ENCODE peak calls at places on chromosome 13, in nine cellular contexts. One of them, this sample, is unnamed.
A peak's percentile ranks its signal among the peaks of the same experiment; 100 is the strongest.

GRCh38 chr13:44414771-44415170 is 41.1 kb downstream of the SERP2 start:
- DNase-seq in IMR-90: no peak
- DNase-seq in stimulated activated CD4-positive, alpha-beta T cell treated with anti-CD3 and anti-CD28 coated beads, Interleukin-1b, Interleukin-23, amount 100 ng/mL, for 24 hours: no peak
- DNase-seq in T-helper 2 cell: no peak
- DNase-seq in uterus: no peak
- DNase-seq in gastrocnemius medialis: no peak
- DNase-seq in Calu3: no peak
- DNase-seq in SK-MEL-5: no peak
- DNase-seq in activated CD4-positive, alpha-beta T cell treated with anti-CD3 and anti-CD28 coated beads, Interleukin-2, amount 50 U/mL, for 1 hour: no peak
- DNase-seq in this sample: no peak

GRCh38 chr13:87814444-87814843 is 143.3 kb downstream of the SLITRK5 start:
- DNase-seq in IMR-90: no peak
- DNase-seq in stimulated activated CD4-positive, alpha-beta T cell treated with anti-CD3 and anti-CD28 coated beads, Interleukin-1b, Interleukin-23, amount 100 ng/mL, for 24 hours: no peak
- DNase-seq in T-helper 2 cell: no peak
- DNase-seq in uterus: no peak
- DNase-seq in gastrocnemius medialis: no peak
- DNase-seq in Calu3: no peak
- DNase-seq in SK-MEL-5: no peak
- DNase-seq in activated CD4-positive, alpha-beta T cell treated with anti-CD3 and anti-CD28 coated beads, Interleukin-2, amount 50 U/mL, for 1 hour: no peak
- DNase-seq in this sample: no peak

GRCh38 chr13:98476538-98476966 is 100.4 kb downstream of the STK24 start:
- DNase-seq in IMR-90: peak; percentile 92
- DNase-seq in stimulated activated CD4-positive, alpha-beta T cell treated with anti-CD3 and anti-CD28 coated beads, Interleukin-1b, Interleukin-23, amount 100 ng/mL, for 24 hours: peak; percentile 77
- DNase-seq in T-helper 2 cell: peak; percentile 97
- DNase-seq in uterus: peak; percentile 50
- DNase-seq in gastrocnemius medialis: no peak
- DNase-seq in Calu3: peak; percentile 65
- DNase-seq in SK-MEL-5: no peak
- DNase-seq in activated CD4-positive, alpha-beta T cell treated with anti-CD3 and anti-CD28 coated beads, Interleukin-2, amount 50 U/mL, for 1 hour: peak; percentile 80
- DNase-seq in this sample: no peak

GRCh38 chr13:50080856-50081105 is 65.5 kb downstream of the KCNRG start:
- DNase-seq in IMR-90: peak; percentile 27
- DNase-seq in stimulated activated CD4-positive, alpha-beta T cell treated with anti-CD3 and anti-CD28 coated beads, Interleukin-1b, Interleukin-23, amount 100 ng/mL, for 24 hours: no peak
- DNase-seq in T-helper 2 cell: peak; percentile 62
- DNase-seq in uterus: no peak
- DNase-seq in gastrocnemius medialis: no peak
- DNase-seq in Calu3: no peak
- DNase-seq in SK-MEL-5: peak; percentile 47
- DNase-seq in activated CD4-positive, alpha-beta T cell treated with anti-CD3 and anti-CD28 coated beads, Interleukin-2, amount 50 U/mL, for 1 hour: no peak
- DNase-seq in this sample: peak; percentile 62

GRCh38 chr13:39036212-39036611 is 1.7 kb downstream of the PROSER1 start:
- DNase-seq in IMR-90: peak; percentile 4
- DNase-seq in stimulated activated CD4-positive, alpha-beta T cell treated with anti-CD3 and anti-CD28 coated beads, Interleukin-1b, Interleukin-23, amount 100 ng/mL, for 24 hours: no peak
- DNase-seq in T-helper 2 cell: peak; percentile 57
- DNase-seq in uterus: no peak
- DNase-seq in gastrocnemius medialis: no peak
- DNase-seq in Calu3: no peak
- DNase-seq in SK-MEL-5: peak; percentile 17
- DNase-seq in activated CD4-positive, alpha-beta T cell treated with anti-CD3 and anti-CD28 coated beads, Interleukin-2, amount 50 U/mL, for 1 hour: no peak
- DNase-seq in this sample: no peak

GRCh38 chr13:37534181-37534580 is 64.4 kb downstream of the POSTN start:
- DNase-seq in IMR-90: peak; percentile 95
- DNase-seq in stimulated activated CD4-positive, alpha-beta T cell treated with anti-CD3 and anti-CD28 coated beads, Interleukin-1b, Interleukin-23, amount 100 ng/mL, for 24 hours: no peak
- DNase-seq in T-helper 2 cell: no peak
- DNase-seq in uterus: no peak
- DNase-seq in gastrocnemius medialis: no peak
- DNase-seq in Calu3: no peak
- DNase-seq in SK-MEL-5: no peak
- DNase-seq in activated CD4-positive, alpha-beta T cell treated with anti-CD3 and anti-CD28 coated beads, Interleukin-2, amount 50 U/mL, for 1 hour: no peak
- DNase-seq in this sample: peak; percentile 0

GRCh38 chr13:97913206-97913605 is 40.3 kb upstream of the IPO5 start:
- DNase-seq in IMR-90: no peak
- DNase-seq in stimulated activated CD4-positive, alpha-beta T cell treated with anti-CD3 and anti-CD28 coated beads, Interleukin-1b, Interleukin-23, amount 100 ng/mL, for 24 hours: no peak
- DNase-seq in T-helper 2 cell: no peak
- DNase-seq in uterus: no peak
- DNase-seq in gastrocnemius medialis: no peak
- DNase-seq in Calu3: no peak
- DNase-seq in SK-MEL-5: no peak
- DNase-seq in activated CD4-positive, alpha-beta T cell treated with anti-CD3 and anti-CD28 coated beads, Interleukin-2, amount 50 U/mL, for 1 hour: no peak
- DNase-seq in this sample: no peak

GRCh38 chr13:113666951-113667701 is at the start of gene GRK1:
- DNase-seq in IMR-90: no peak
- DNase-seq in stimulated activated CD4-positive, alpha-beta T cell treated with anti-CD3 and anti-CD28 coated beads, Interleukin-1b, Interleukin-23, amount 100 ng/mL, for 24 hours: no peak
- DNase-seq in T-helper 2 cell: no peak
- DNase-seq in uterus: peak; percentile 8
- DNase-seq in gastrocnemius medialis: no peak
- DNase-seq in Calu3: no peak
- DNase-seq in SK-MEL-5: no peak
- DNase-seq in activated CD4-positive, alpha-beta T cell treated with anti-CD3 and anti-CD28 coated beads, Interleukin-2, amount 50 U/mL, for 1 hour: no peak
- DNase-seq in this sample: no peak

GRCh38 chr13:30129411-30129810 is 177.9 kb downstream of the KATNAL1 start:
- DNase-seq in IMR-90: no peak
- DNase-seq in stimulated activated CD4-positive, alpha-beta T cell treated with anti-CD3 and anti-CD28 coated beads, Interleukin-1b, Interleukin-23, amount 100 ng/mL, for 24 hours: no peak
- DNase-seq in T-helper 2 cell: no peak
- DNase-seq in uterus: peak; percentile 11
- DNase-seq in gastrocnemius medialis: no peak
- DNase-seq in Calu3: no peak
- DNase-seq in SK-MEL-5: no peak
- DNase-seq in activated CD4-positive, alpha-beta T cell treated with anti-CD3 and anti-CD28 coated beads, Interleukin-2, amount 50 U/mL, for 1 hour: no peak
- DNase-seq in this sample: no peak

GRCh38 chr13:107650081-107650701 is 565.1 kb downstream of the LIG4 start:
- DNase-seq in IMR-90: peak; percentile 62
- DNase-seq in stimulated activated CD4-positive, alpha-beta T cell treated with anti-CD3 and anti-CD28 coated beads, Interleukin-1b, Interleukin-23, amount 100 ng/mL, for 24 hours: no peak
- DNase-seq in T-helper 2 cell: peak; percentile 26
- DNase-seq in uterus: peak; percentile 15
- DNase-seq in gastrocnemius medialis: no peak
- DNase-seq in Calu3: peak; percentile 42
- DNase-seq in SK-MEL-5: peak; percentile 67
- DNase-seq in activated CD4-positive, alpha-beta T cell treated with anti-CD3 and anti-CD28 coated beads, Interleukin-2, amount 50 U/mL, for 1 hour: peak; percentile 2
- DNase-seq in this sample: peak; percentile 31

GRCh38 chr13:42071667-42072419 is 23.4 kb downstream of the DGKH start:
- DNase-seq in IMR-90: peak; percentile 54
- DNase-seq in stimulated activated CD4-positive, alpha-beta T cell treated with anti-CD3 and anti-CD28 coated beads, Interleukin-1b, Interleukin-23, amount 100 ng/mL, for 24 hours: no peak
- DNase-seq in T-helper 2 cell: peak; percentile 22
- DNase-seq in uterus: no peak
- DNase-seq in gastrocnemius medialis: no peak
- DNase-seq in Calu3: no peak
- DNase-seq in SK-MEL-5: no peak
- DNase-seq in activated CD4-positive, alpha-beta T cell treated with anti-CD3 and anti-CD28 coated beads, Interleukin-2, amount 50 U/mL, for 1 hour: no peak
- DNase-seq in this sample: no peak

GRCh38 chr13:109383683-109384082 is 402.7 kb downstream of the IRS2 start:
- DNase-seq in IMR-90: peak; percentile 79
- DNase-seq in stimulated activated CD4-positive, alpha-beta T cell treated with anti-CD3 and anti-CD28 coated beads, Interleukin-1b, Interleukin-23, amount 100 ng/mL, for 24 hours: no peak
- DNase-seq in T-helper 2 cell: no peak
- DNase-seq in uterus: no peak
- DNase-seq in gastrocnemius medialis: no peak
- DNase-seq in Calu3: no peak
- DNase-seq in SK-MEL-5: no peak
- DNase-seq in activated CD4-positive, alpha-beta T cell treated with anti-CD3 and anti-CD28 coated beads, Interleukin-2, amount 50 U/mL, for 1 hour: no peak
- DNase-seq in this sample: no peak

GRCh38 chr13:114002009-114002544 is 28.2 kb upstream of the C13orf46 start:
- DNase-seq in IMR-90: no peak
- DNase-seq in stimulated activated CD4-positive, alpha-beta T cell treated with anti-CD3 and anti-CD28 coated beads, Interleukin-1b, Interleukin-23, amount 100 ng/mL, for 24 hours: no peak
- DNase-seq in T-helper 2 cell: no peak
- DNase-seq in uterus: no peak
- DNase-seq in gastrocnemius medialis: no peak
- DNase-seq in Calu3: no peak
- DNase-seq in SK-MEL-5: no peak
- DNase-seq in activated CD4-positive, alpha-beta T cell treated with anti-CD3 and anti-CD28 coated beads, Interleukin-2, amount 50 U/mL, for 1 hour: no peak
- DNase-seq in this sample: no peak

GRCh38 chr13:95641291-95641811 is 3.2 kb downstream of the DZIP1 start:
- DNase-seq in IMR-90: peak; percentile 27
- DNase-seq in stimulated activated CD4-positive, alpha-beta T cell treated with anti-CD3 and anti-CD28 coated beads, Interleukin-1b, Interleukin-23, amount 100 ng/mL, for 24 hours: no peak
- DNase-seq in T-helper 2 cell: no peak
- DNase-seq in uterus: peak; percentile 27
- DNase-seq in gastrocnemius medialis: no peak
- DNase-seq in Calu3: no peak
- DNase-seq in SK-MEL-5: no peak
- DNase-seq in activated CD4-positive, alpha-beta T cell treated with anti-CD3 and anti-CD28 coated beads, Interleukin-2, amount 50 U/mL, for 1 hour: no peak
- DNase-seq in this sample: peak; percentile 80

GRCh38 chr13:99119686-99120085 is 81.0 kb upstream of the UBAC2 start:
- DNase-seq in IMR-90: no peak
- DNase-seq in stimulated activated CD4-positive, alpha-beta T cell treated with anti-CD3 and anti-CD28 coated beads, Interleukin-1b, Interleukin-23, amount 100 ng/mL, for 24 hours: peak; percentile 16
- DNase-seq in T-helper 2 cell: peak; percentile 54
- DNase-seq in uterus: no peak
- DNase-seq in gastrocnemius medialis: no peak
- DNase-seq in Calu3: no peak
- DNase-seq in SK-MEL-5: no peak
- DNase-seq in activated CD4-positive, alpha-beta T cell treated with anti-CD3 and anti-CD28 coated beads, Interleukin-2, amount 50 U/mL, for 1 hour: no peak
- DNase-seq in this sample: peak; percentile 4

GRCh38 chr13:99528547-99528946 is 27.3 kb downstream of the TM9SF2 start:
- DNase-seq in IMR-90: no peak
- DNase-seq in stimulated activated CD4-positive, alpha-beta T cell treated with anti-CD3 and anti-CD28 coated beads, Interleukin-1b, Interleukin-23, amount 100 ng/mL, for 24 hours: no peak
- DNase-seq in T-helper 2 cell: peak; percentile 52
- DNase-seq in uterus: no peak
- DNase-seq in gastrocnemius medialis: no peak
- DNase-seq in Calu3: no peak
- DNase-seq in SK-MEL-5: peak; percentile 50
- DNase-seq in activated CD4-positive, alpha-beta T cell treated with anti-CD3 and anti-CD28 coated beads, Interleukin-2, amount 50 U/mL, for 1 hour: peak; percentile 38
- DNase-seq in this sample: no peak

GRCh38 chr13:36130168-36130541 is 1.0 kb downstream of the DCLK1 start:
- DNase-seq in IMR-90: no peak
- DNase-seq in stimulated activated CD4-positive, alpha-beta T cell treated with anti-CD3 and anti-CD28 coated beads, Interleukin-1b, Interleukin-23, amount 100 ng/mL, for 24 hours: no peak
- DNase-seq in T-helper 2 cell: no peak
- DNase-seq in uterus: no peak
- DNase-seq in gastrocnemius medialis: no peak
- DNase-seq in Calu3: no peak
- DNase-seq in SK-MEL-5: no peak
- DNase-seq in activated CD4-positive, alpha-beta T cell treated with anti-CD3 and anti-CD28 coated beads, Interleukin-2, amount 50 U/mL, for 1 hour: no peak
- DNase-seq in this sample: no peak

GRCh38 chr13:96011291-96011875 is 41.8 kb downstream of the UGGT2 start:
- DNase-seq in IMR-90: peak; percentile 53
- DNase-seq in stimulated activated CD4-positive, alpha-beta T cell treated with anti-CD3 and anti-CD28 coated beads, Interleukin-1b, Interleukin-23, amount 100 ng/mL, for 24 hours: no peak
- DNase-seq in T-helper 2 cell: no peak
- DNase-seq in uterus: no peak
- DNase-seq in gastrocnemius medialis: no peak
- DNase-seq in Calu3: no peak
- DNase-seq in SK-MEL-5: no peak
- DNase-seq in activated CD4-positive, alpha-beta T cell treated with anti-CD3 and anti-CD28 coated beads, Interleukin-2, amount 50 U/mL, for 1 hour: no peak
- DNase-seq in this sample: no peak

GRCh38 chr13:44196186-44196751 is 177.4 kb upstream of the SERP2 start:
- DNase-seq in IMR-90: no peak
- DNase-seq in stimulated activated CD4-positive, alpha-beta T cell treated with anti-CD3 and anti-CD28 coated beads, Interleukin-1b, Interleukin-23, amount 100 ng/mL, for 24 hours: no peak
- DNase-seq in T-helper 2 cell: peak; percentile 31
- DNase-seq in uterus: no peak
- DNase-seq in gastrocnemius medialis: no peak
- DNase-seq in Calu3: no peak
- DNase-seq in SK-MEL-5: no peak
- DNase-seq in activated CD4-positive, alpha-beta T cell treated with anti-CD3 and anti-CD28 coated beads, Interleukin-2, amount 50 U/mL, for 1 hour: no peak
- DNase-seq in this sample: no peak

GRCh38 chr13:80469841-80470378 is 129.0 kb upstream of the SPRY2 start:
- DNase-seq in IMR-90: peak; percentile 31
- DNase-seq in stimulated activated CD4-positive, alpha-beta T cell treated with anti-CD3 and anti-CD28 coated beads, Interleukin-1b, Interleukin-23, amount 100 ng/mL, for 24 hours: no peak
- DNase-seq in T-helper 2 cell: no peak
- DNase-seq in uterus: peak; percentile 86
- DNase-seq in gastrocnemius medialis: peak; percentile 84
- DNase-seq in Calu3: no peak
- DNase-seq in SK-MEL-5: peak; percentile 85
- DNase-seq in activated CD4-positive, alpha-beta T cell treated with anti-CD3 and anti-CD28 coated beads, Interleukin-2, amount 50 U/mL, for 1 hour: no peak
- DNase-seq in this sample: no peak

GRCh38 chr13:107644136-107644535 is 571.2 kb downstream of the LIG4 start:
- DNase-seq in IMR-90: no peak
- DNase-seq in stimulated activated CD4-positive, alpha-beta T cell treated with anti-CD3 and anti-CD28 coated beads, Interleukin-1b, Interleukin-23, amount 100 ng/mL, for 24 hours: no peak
- DNase-seq in T-helper 2 cell: no peak
- DNase-seq in uterus: no peak
- DNase-seq in gastrocnemius medialis: no peak
- DNase-seq in Calu3: no peak
- DNase-seq in SK-MEL-5: no peak
- DNase-seq in activated CD4-positive, alpha-beta T cell treated with anti-CD3 and anti-CD28 coated beads, Interleukin-2, amount 50 U/mL, for 1 hour: no peak
- DNase-seq in this sample: no peak

GRCh38 chr13:97802213-97802612 is 151.3 kb upstream of the IPO5 start:
- DNase-seq in IMR-90: no peak
- DNase-seq in stimulated activated CD4-positive, alpha-beta T cell treated with anti-CD3 and anti-CD28 coated beads, Interleukin-1b, Interleukin-23, amount 100 ng/mL, for 24 hours: no peak
- DNase-seq in T-helper 2 cell: no peak
- DNase-seq in uterus: no peak
- DNase-seq in gastrocnemius medialis: no peak
- DNase-seq in Calu3: no peak
- DNase-seq in SK-MEL-5: no peak
- DNase-seq in activated CD4-positive, alpha-beta T cell treated with anti-CD3 and anti-CD28 coated beads, Interleukin-2, amount 50 U/mL, for 1 hour: no peak
- DNase-seq in this sample: no peak

GRCh38 chr13:101698400-101698799 is 245.9 kb downstream of the ITGBL1 start:
- DNase-seq in IMR-90: peak; percentile 7
- DNase-seq in stimulated activated CD4-positive, alpha-beta T cell treated with anti-CD3 and anti-CD28 coated beads, Interleukin-1b, Interleukin-23, amount 100 ng/mL, for 24 hours: no peak
- DNase-seq in T-helper 2 cell: no peak
- DNase-seq in uterus: no peak
- DNase-seq in gastrocnemius medialis: no peak
- DNase-seq in Calu3: no peak
- DNase-seq in SK-MEL-5: no peak
- DNase-seq in activated CD4-positive, alpha-beta T cell treated with anti-CD3 and anti-CD28 coated beads, Interleukin-2, amount 50 U/mL, for 1 hour: no peak
- DNase-seq in this sample: no peak

GRCh38 chr13:29847501-29847983 is 2.9 kb downstream of the UBL3 start:
- DNase-seq in IMR-90: peak; percentile 64
- DNase-seq in stimulated activated CD4-positive, alpha-beta T cell treated with anti-CD3 and anti-CD28 coated beads, Interleukin-1b, Interleukin-23, amount 100 ng/mL, for 24 hours: no peak
- DNase-seq in T-helper 2 cell: peak; percentile 10
- DNase-seq in uterus: peak; percentile 42
- DNase-seq in gastrocnemius medialis: no peak
- DNase-seq in Calu3: no peak
- DNase-seq in SK-MEL-5: peak; percentile 68
- DNase-seq in activated CD4-positive, alpha-beta T cell treated with anti-CD3 and anti-CD28 coated beads, Interleukin-2, amount 50 U/mL, for 1 hour: no peak
- DNase-seq in this sample: peak; percentile 48

GRCh38 chr13:53405616-53406015 is 377.0 kb downstream of the OLFM4 start:
- DNase-seq in IMR-90: no peak
- DNase-seq in stimulated activated CD4-positive, alpha-beta T cell treated with anti-CD3 and anti-CD28 coated beads, Interleukin-1b, Interleukin-23, amount 100 ng/mL, for 24 hours: no peak
- DNase-seq in T-helper 2 cell: no peak
- DNase-seq in uterus: no peak
- DNase-seq in gastrocnemius medialis: no peak
- DNase-seq in Calu3: no peak
- DNase-seq in SK-MEL-5: peak; percentile 74
- DNase-seq in activated CD4-positive, alpha-beta T cell treated with anti-CD3 and anti-CD28 coated beads, Interleukin-2, amount 50 U/mL, for 1 hour: no peak
- DNase-seq in this sample: no peak

GRCh38 chr13:36157475-36157874 is 26.3 kb upstream of the DCLK1 start:
- DNase-seq in IMR-90: no peak
- DNase-seq in stimulated activated CD4-positive, alpha-beta T cell treated with anti-CD3 and anti-CD28 coated beads, Interleukin-1b, Interleukin-23, amount 100 ng/mL, for 24 hours: no peak
- DNase-seq in T-helper 2 cell: no peak
- DNase-seq in uterus: no peak
- DNase-seq in gastrocnemius medialis: no peak
- DNase-seq in Calu3: no peak
- DNase-seq in SK-MEL-5: peak; percentile 19
- DNase-seq in activated CD4-positive, alpha-beta T cell treated with anti-CD3 and anti-CD28 coated beads, Interleukin-2, amount 50 U/mL, for 1 hour: no peak
- DNase-seq in this sample: no peak

GRCh38 chr13:39811696-39812095 is 156.2 kb downstream of the COG6 start:
- DNase-seq in IMR-90: no peak
- DNase-seq in stimulated activated CD4-positive, alpha-beta T cell treated with anti-CD3 and anti-CD28 coated beads, Interleukin-1b, Interleukin-23, amount 100 ng/mL, for 24 hours: no peak
- DNase-seq in T-helper 2 cell: no peak
- DNase-seq in uterus: no peak
- DNase-seq in gastrocnemius medialis: no peak
- DNase-seq in Calu3: no peak
- DNase-seq in SK-MEL-5: no peak
- DNase-seq in activated CD4-positive, alpha-beta T cell treated with anti-CD3 and anti-CD28 coated beads, Interleukin-2, amount 50 U/mL, for 1 hour: no peak
- DNase-seq in this sample: no peak

GRCh38 chr13:48542581-48543341 is 9.9 kb upstream of the RCBTB2 start:
- DNase-seq in IMR-90: peak; percentile 16
- DNase-seq in stimulated activated CD4-positive, alpha-beta T cell treated with anti-CD3 and anti-CD28 coated beads, Interleukin-1b, Interleukin-23, amount 100 ng/mL, for 24 hours: no peak
- DNase-seq in T-helper 2 cell: no peak
- DNase-seq in uterus: peak; percentile 47
- DNase-seq in gastrocnemius medialis: peak; percentile 79
- DNase-seq in Calu3: peak; percentile 24
- DNase-seq in SK-MEL-5: peak; percentile 93
- DNase-seq in activated CD4-positive, alpha-beta T cell treated with anti-CD3 and anti-CD28 coated beads, Interleukin-2, amount 50 U/mL, for 1 hour: no peak
- DNase-seq in this sample: no peak

GRCh38 chr13:98848736-98849135 is 96.3 kb upstream of the SLC15A1 start:
- DNase-seq in IMR-90: peak; percentile 68
- DNase-seq in stimulated activated CD4-positive, alpha-beta T cell treated with anti-CD3 and anti-CD28 coated beads, Interleukin-1b, Interleukin-23, amount 100 ng/mL, for 24 hours: no peak
- DNase-seq in T-helper 2 cell: no peak
- DNase-seq in uterus: no peak
- DNase-seq in gastrocnemius medialis: no peak
- DNase-seq in Calu3: no peak
- DNase-seq in SK-MEL-5: no peak
- DNase-seq in activated CD4-positive, alpha-beta T cell treated with anti-CD3 and anti-CD28 coated beads, Interleukin-2, amount 50 U/mL, for 1 hour: no peak
- DNase-seq in this sample: no peak

GRCh38 chr13:78595819-78596700 is 7.3 kb downstream of the POU4F1 start:
- DNase-seq in IMR-90: no peak
- DNase-seq in stimulated activated CD4-positive, alpha-beta T cell treated with anti-CD3 and anti-CD28 coated beads, Interleukin-1b, Interleukin-23, amount 100 ng/mL, for 24 hours: no peak
- DNase-seq in T-helper 2 cell: no peak
- DNase-seq in uterus: no peak
- DNase-seq in gastrocnemius medialis: no peak
- DNase-seq in Calu3: no peak
- DNase-seq in SK-MEL-5: no peak
- DNase-seq in activated CD4-positive, alpha-beta T cell treated with anti-CD3 and anti-CD28 coated beads, Interleukin-2, amount 50 U/mL, for 1 hour: no peak
- DNase-seq in this sample: no peak

GRCh38 chr13:44797685-44798084 is 191.6 kb downstream of the NUFIP1 start:
- DNase-seq in IMR-90: no peak
- DNase-seq in stimulated activated CD4-positive, alpha-beta T cell treated with anti-CD3 and anti-CD28 coated beads, Interleukin-1b, Interleukin-23, amount 100 ng/mL, for 24 hours: no peak
- DNase-seq in T-helper 2 cell: no peak
- DNase-seq in uterus: no peak
- DNase-seq in gastrocnemius medialis: no peak
- DNase-seq in Calu3: no peak
- DNase-seq in SK-MEL-5: no peak
- DNase-seq in activated CD4-positive, alpha-beta T cell treated with anti-CD3 and anti-CD28 coated beads, Interleukin-2, amount 50 U/mL, for 1 hour: no peak
- DNase-seq in this sample: no peak